ENCODE peak calls at places on chromosomes 12 and 14, in ten cellular contexts. C is A673; A is WERI-Rb-1; T is AG04450; N is keratinocyte; J is cardiac muscle cell; E is fibroblast of lung; R is heart left ventricle; K is CD8-positive, alpha-beta T cell; G is breast epithelium. Y is an unnamed sample.
A peak's percentile ranks its signal among the peaks of the same experiment; 100 is the strongest.

GRCh38 chr12:110888256-110888991 is 32.0 kb downstream of the MYL2 start:
- DNase-seq in T (no peak), C (peak; percentile 49), E (no peak), N (no peak), G (no peak), K (no peak), J (no peak), A (no peak), R (no peak), Y (no peak)

GRCh38 chr14:35808076-35808657 is 928 bp downstream of the RALGAPA1 start:
- DNase-seq in R (no peak), E (no peak), T (no peak), A (peak; percentile 31), C (no peak), N (no peak), K (no peak), J (no peak), G (no peak), Y (no peak)

GRCh38 chr12:34108405-34108803 is 86.1 kb downstream of the ALG10 start:
- DNase-seq in T (no peak), C (no peak), R (no peak), E (no peak), N (no peak), A (no peak), J (no peak), G (no peak), K (no peak), Y (no peak)

GRCh38 chr12:5789469-5789968 is 155.5 kb downstream of the ANO2 start:
- DNase-seq in E (no peak), R (no peak), T (no peak), N (peak; percentile 28), G (peak; percentile 64), C (no peak), K (no peak), A (no peak), J (peak; percentile 54), Y (no peak)

GRCh38 chr14:103935102-103935501 is 6.8 kb downstream of the TDRD9 start:
- DNase-seq in A (no peak), J (no peak), C (no peak), G (no peak), K (no peak), E (no peak), R (no peak), N (no peak), T (no peak), Y (no peak)

GRCh38 chr12:103422328-103422727 is 73.4 kb downstream of the C12orf42 start:
- DNase-seq in N (no peak), K (no peak), R (no peak), E (no peak), G (no peak), A (no peak), T (no peak), C (no peak), J (no peak), Y (no peak)

GRCh38 chr12:92570056-92570753 is 132.6 kb upstream of the PLEKHG7 start:
- DNase-seq in T (peak; percentile 77), N (no peak), G (no peak), A (peak; percentile 54), C (peak; percentile 87), E (peak; percentile 92), R (no peak), J (peak; percentile 89), K (peak; percentile 45), Y (peak; percentile 20)

GRCh38 chr12:49198431-49199155 is 9.7 kb upstream of the TUBA1A start:
- DNase-seq in N (no peak), K (no peak), E (peak; percentile 81), J (no peak), C (peak; percentile 34), R (peak; percentile 66), A (no peak), G (no peak), T (peak; percentile 81), Y (no peak)

GRCh38 chr14:59629384-59630158 is 53.0 kb upstream of the CCDC175 start:
- DNase-seq in J (no peak), A (no peak), R (no peak), T (no peak), G (no peak), C (no peak), E (no peak), N (no peak), K (no peak), Y (no peak)

GRCh38 chr14:69224946-69225345 is 33.6 kb downstream of the EXD2 start:
- DNase-seq in N (no peak), J (no peak), R (no peak), C (no peak), K (no peak), T (no peak), G (no peak), A (no peak), E (no peak), Y (no peak)

GRCh38 chr14:69232388-69232787 is 27.6 kb upstream of the GALNT16 start:
- DNase-seq in A (no peak), J (no peak), K (no peak), T (no peak), C (no peak), G (no peak), E (no peak), N (no peak), R (no peak), Y (no peak)

GRCh38 chr14:69226178-69226577 is 33.8 kb upstream of the GALNT16 start:
- DNase-seq in A (no peak), N (no peak), T (no peak), K (no peak), G (no peak), R (no peak), C (no peak), J (peak; percentile 65), E (no peak), Y (no peak)

GRCh38 chr14:69231486-69231885 is 28.5 kb upstream of the GALNT16 start:
- DNase-seq in C (no peak), T (no peak), R (no peak), G (no peak), A (no peak), E (no peak), K (no peak), J (peak; percentile 23), N (no peak), Y (no peak)

GRCh38 chr14:69226736-69227135 is 33.2 kb upstream of the GALNT16 start:
- DNase-seq in N (no peak), E (no peak), G (no peak), T (no peak), K (no peak), C (peak; percentile 11), A (no peak), R (no peak), J (no peak), Y (no peak)
- H3K27ac ChIP-seq in N (no peak overlapping the region), E (no peak overlapping the region), G (no peak overlapping the region), T (no peak overlapping the region), K (no peak overlapping the region), C (no peak overlapping the region), A (no peak overlapping the region), R (peak overlapping the region; percentile 59), J (peak overlapping the region; percentile 90), Y (no peak overlapping the region)

DNA sequence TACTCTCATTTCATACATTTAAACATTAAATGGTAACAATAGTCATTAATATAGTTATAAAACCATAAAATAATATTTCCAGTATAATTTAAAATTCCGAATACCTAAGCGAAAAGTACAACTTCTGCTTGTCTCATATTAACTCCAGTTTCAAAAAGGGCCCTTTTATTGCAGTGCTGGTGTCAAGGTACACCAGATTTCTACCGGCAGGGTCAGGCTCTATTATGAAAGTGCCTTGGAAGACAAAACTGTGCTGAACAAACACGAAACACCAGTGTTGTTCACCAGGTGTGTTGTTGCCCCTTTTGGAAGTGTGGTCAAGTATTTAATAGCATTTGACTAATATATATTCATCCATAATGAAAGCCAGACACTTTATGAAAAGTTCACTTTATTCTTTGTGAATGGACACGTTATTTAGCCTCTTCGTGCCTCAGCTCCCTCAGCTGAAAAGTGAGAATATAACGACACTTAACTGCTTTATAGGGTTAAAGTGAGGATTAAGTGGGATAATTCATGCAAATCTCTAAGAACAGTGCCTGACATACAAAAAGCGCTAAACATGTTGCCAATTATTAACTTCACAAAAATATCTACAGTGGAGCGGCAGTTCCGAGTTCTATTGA is 20.3 kb upstream of the GNS start:
- DNase-seq in J (no peak), A (no peak), K (no peak), R (no peak), G (no peak), N (no peak), E (no peak), C (peak; percentile 27), T (no peak), Y (no peak)
- TF ChIP-seq CTCF in J (no peak), A (no peak), K (no peak), R (no peak), G (no peak), N (no peak), E (no peak), C (no peak), T (no peak), Y (no peak)

DNA sequence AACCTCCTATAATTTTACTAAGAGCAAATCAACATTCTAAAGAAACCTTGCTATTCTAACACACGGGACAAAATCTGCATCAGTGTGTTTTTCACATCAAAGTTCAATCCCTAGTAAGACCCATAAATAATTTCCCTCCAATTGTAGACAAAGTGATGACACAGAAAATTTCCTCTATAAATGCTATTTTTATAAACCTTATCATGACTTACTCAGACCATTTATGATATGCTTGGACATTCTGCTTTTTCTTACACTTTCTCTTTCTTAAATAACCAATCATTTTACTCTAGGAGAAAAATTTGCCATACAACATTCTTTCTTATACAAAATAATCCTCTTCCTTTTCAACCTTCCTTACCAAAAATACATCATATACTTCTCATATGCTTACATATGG is 67.0 kb downstream of the SDR9C7 start:
- DNase-seq in G (no peak), T (no peak), N (no peak), K (no peak), E (no peak), R (no peak), J (no peak), C (no peak), A (no peak), Y (no peak)
- H3K9me3 ChIP-seq in G (peaks cover 20% of the 10 kb centered on the region), T (peaks cover 15% of the 10 kb centered on the region), N (peaks cover 10% of the 10 kb centered on the region), K (peaks cover 7% of the 10 kb centered on the region), E (no peaks in the 10 kb centered on the region), R (peaks cover 49% of the 10 kb centered on the region), J (no peaks in the 10 kb centered on the region), C (peaks cover 44% of the 10 kb centered on the region), A (peaks cover 33% of the 10 kb centered on the region), Y (peaks cover 40% of the 10 kb centered on the region)

GRCh38 chr14:76260749-76261148 is 109.0 kb downstream of the GPATCH2L start:
- DNase-seq in K (no peak), E (no peak), C (no peak), R (no peak), G (no peak), T (no peak), A (no peak), J (no peak), N (no peak), Y (no peak)

GRCh38 chr14:76257111-76257803 is 105.5 kb downstream of the GPATCH2L start:
- DNase-seq in J (no peak), E (no peak), C (peak; percentile 74), K (no peak), N (no peak), G (no peak), T (no peak), R (no peak), A (no peak), Y (no peak)

GRCh38 chr14:76261371-76261811 is 109.7 kb downstream of the GPATCH2L start:
- DNase-seq in T (no peak), J (peak; percentile 22), A (peak; percentile 11), G (no peak), N (no peak), E (no peak), R (no peak), K (no peak), C (no peak), Y (no peak)

GRCh38 chr14:76257842-76258397 is 106.2 kb downstream of the GPATCH2L start:
- DNase-seq in J (no peak), A (no peak), N (no peak), K (no peak), C (no peak), R (no peak), T (no peak), G (no peak), E (no peak), Y (no peak)

GRCh38 chr14:76259029-76259735 is 107.5 kb downstream of the GPATCH2L start:
- DNase-seq in G (no peak), E (no peak), A (no peak), K (no peak), N (no peak), R (no peak), C (no peak), J (no peak), T (no peak), Y (no peak)
- H3K27ac ChIP-seq in G (no peak overlapping the region), E (no peak overlapping the region), A (no peak overlapping the region), K (no peak overlapping the region), N (no peak overlapping the region), R (no peak overlapping the region), C (no peak overlapping the region), J (no peak overlapping the region), T (no peak overlapping the region), Y (no peak overlapping the region)